ENCODE peak calls at places on chromosomes 11 and 22, in eight cellular contexts. S, H, E, D, G, P, B and F are unnamed samples.

GRCh38 chr11:27040302-27041115 is at the start of gene BBOX1:
- DNase-seq in S (no peak), H (no peak), E (peak), D (peak), G (no peak), P (no peak), B (no peak), F (no peak)

GRCh38 chr11:66696186-66696585 is 18.5 kb upstream of the RBM4B start:
- DNase-seq in S (no peak), H (no peak), E (no peak), D (no peak), G (no peak), P (peak), B (no peak), F (no peak)

GRCh38 chr22:45242778-45243191 is 2.1 kb upstream of the KIAA0930 start:
- DNase-seq in S (no peak), H (no peak), E (no peak), D (peak), G (no peak), P (no peak), B (no peak), F (no peak)

GRCh38 chr11:101128571-101129202 is 926 bp downstream of the PGR start:
- DNase-seq in S (no peak), H (no peak), E (no peak), D (no peak), G (no peak), P (no peak), B (no peak), F (no peak)

GRCh38 chr22:42797021-42797420 is 60.1 kb downstream of the ARFGAP3 start:
- DNase-seq in S (no peak), H (no peak), E (no peak), D (no peak), G (no peak), P (no peak), B (no peak), F (no peak)

GRCh38 chr11:48111941-48112340 is 104.7 kb upstream of the OR4B1 start:
- DNase-seq in S (no peak), H (no peak), E (no peak), D (no peak), G (no peak), P (no peak), B (no peak), F (no peak)

GRCh38 chr11:106961518-106961917 is 56.8 kb downstream of the GUCY1A2 start:
- DNase-seq in S (peak), H (no peak), E (peak), D (peak), G (no peak), P (no peak), B (no peak), F (no peak)

GRCh38 chr11:62921201-62921572 is at the start of gene CHRM1:
- DNase-seq in S (no peak), H (no peak), E (no peak), D (no peak), G (no peak), P (no peak), B (no peak), F (no peak)

GRCh38 chr11:104663190-104664140 is 234.8 kb downstream of the CASP12 start:
- DNase-seq in S (no peak), H (no peak), E (peak), D (peak), G (no peak), P (no peak), B (no peak), F (no peak)

GRCh38 chr11:44177905-44178304 is 82.4 kb downstream of the EXT2 start:
- DNase-seq in S (no peak), H (no peak), E (no peak), D (no peak), G (no peak), P (no peak), B (no peak), F (no peak)

GRCh38 chr22:39244073-39244495 is 698 bp downstream of the PDGFB start:
- DNase-seq in S (no peak), H (no peak), E (no peak), D (no peak), G (no peak), P (no peak), B (no peak), F (no peak)

GRCh38 chr11:94641167-94641761 is 74.1 kb downstream of the PIWIL4 start:
- DNase-seq in S (peak), H (no peak), E (no peak), D (no peak), G (no peak), P (peak), B (no peak), F (no peak)

GRCh38 chr11:102551188-102551781 is 20.7 kb upstream of the MMP7 start:
- DNase-seq in S (no peak), H (no peak), E (no peak), D (no peak), G (no peak), P (no peak), B (no peak), F (no peak)

GRCh38 chr22:38078046-38078840 is 5.7 kb downstream of the SLC16A8 start:
- DNase-seq in S (no peak), H (no peak), E (no peak), D (no peak), G (no peak), P (no peak), B (no peak), F (no peak)

GRCh38 chr11:93216511-93217121 is 18.8 kb upstream of the SLC36A4 start:
- DNase-seq in S (no peak), H (no peak), E (no peak), D (no peak), G (no peak), P (no peak), B (no peak), F (no peak)

GRCh38 chr22:23829845-23830372 is 8.9 kb downstream of the DERL3 start:
- DNase-seq in S (peak), H (no peak), E (no peak), D (no peak), G (no peak), P (no peak), B (no peak), F (no peak)

GRCh38 chr11:95884364-95884763 is 39.5 kb downstream of the MTMR2 start:
- DNase-seq in S (peak), H (no peak), E (peak), D (peak), G (no peak), P (no peak), B (no peak), F (no peak)

GRCh38 chr22:35835998-35836691 is 118.5 kb downstream of the APOL5 start:
- DNase-seq in S (peak), H (no peak), E (no peak), D (peak), G (no peak), P (no peak), B (no peak), F (no peak)

GRCh38 chr11:67611704-67612587 is 5.2 kb downstream of the NDUFV1 start:
- DNase-seq in S (no peak), H (no peak), E (no peak), D (no peak), G (no peak), P (no peak), B (no peak), F (no peak)

GRCh38 chr22:19876314-19876940 is 21.8 kb upstream of the GNB1L start:
- DNase-seq in S (no peak), H (no peak), E (no peak), D (no peak), G (no peak), P (no peak), B (peak), F (peak)

GRCh38 chr11:125382211-125382807 is 113.8 kb downstream of the FEZ1 start:
- DNase-seq in S (no peak), H (no peak), E (no peak), D (no peak), G (no peak), P (no peak), B (no peak), F (no peak)